ENCODE peak calls at places on chromosomes 12 and 14, in five cellular contexts. One of them, this sample, is unnamed.
A peak's percentile ranks its signal among the peaks of the same experiment; 100 is the strongest.

GRCh38 chr12:79983969-79984629 is 49.2 kb upstream of the PPP1R12A start:
- DNase-seq in nucleus accumbens: no peak
- DNase-seq in hypothalamus: no peak
- DNase-seq in substantia nigra: no peak
- DNase-seq in right lobe of liver: no peak
- DNase-seq in this sample: no peak

GRCh38 chr12:47079894-47080724 is at the start of gene AMIGO2:
- DNase-seq in nucleus accumbens: no peak
- DNase-seq in hypothalamus: no peak
- DNase-seq in substantia nigra: no peak
- DNase-seq in right lobe of liver: peak; percentile 64
- DNase-seq in this sample: peak; percentile 42

GRCh38 chr12:2640709-2641108 is 154.1 kb upstream of the FKBP4 start:
- DNase-seq in nucleus accumbens: no peak
- DNase-seq in hypothalamus: no peak
- DNase-seq in substantia nigra: no peak
- DNase-seq in right lobe of liver: no peak
- DNase-seq in this sample: peak; percentile 68

GRCh38 chr12:6319446-6319845 is 9.0 kb downstream of the PLEKHG6 start:
- DNase-seq in nucleus accumbens: no peak
- DNase-seq in hypothalamus: no peak
- DNase-seq in substantia nigra: no peak
- DNase-seq in right lobe of liver: no peak
- DNase-seq in this sample: no peak

GRCh38 chr12:30816742-30817465 is 62.2 kb upstream of the CAPRIN2 start:
- DNase-seq in nucleus accumbens: no peak
- DNase-seq in hypothalamus: no peak
- DNase-seq in substantia nigra: no peak
- DNase-seq in right lobe of liver: no peak
- DNase-seq in this sample: no peak

GRCh38 chr12:116076399-116076798 is 201.1 kb downstream of the MED13L start:
- DNase-seq in nucleus accumbens: no peak
- DNase-seq in hypothalamus: no peak
- DNase-seq in substantia nigra: no peak
- DNase-seq in right lobe of liver: no peak
- DNase-seq in this sample: no peak

GRCh38 chr12:41213107-41213506 is 25.0 kb downstream of the PDZRN4 start:
- DNase-seq in nucleus accumbens: no peak
- DNase-seq in hypothalamus: no peak
- DNase-seq in substantia nigra: no peak
- DNase-seq in right lobe of liver: no peak
- DNase-seq in this sample: no peak

GRCh38 chr12:55034218-55034617 is 14.4 kb downstream of the NEUROD4 start:
- DNase-seq in nucleus accumbens: peak; percentile 2
- DNase-seq in hypothalamus: peak; percentile 21
- DNase-seq in substantia nigra: no peak
- DNase-seq in right lobe of liver: no peak
- DNase-seq in this sample: no peak

GRCh38 chr14:61147898-61148549 is 133.1 kb downstream of the TMEM30B start:
- DNase-seq in nucleus accumbens: peak; percentile 54
- DNase-seq in hypothalamus: no peak
- DNase-seq in substantia nigra: peak; percentile 6
- DNase-seq in right lobe of liver: no peak
- DNase-seq in this sample: no peak

GRCh38 chr12:12081836-12082497 is 11.2 kb downstream of the BCL2L14 start:
- DNase-seq in nucleus accumbens: no peak
- DNase-seq in hypothalamus: no peak
- DNase-seq in substantia nigra: no peak
- DNase-seq in right lobe of liver: no peak
- DNase-seq in this sample: peak; percentile 70

GRCh38 chr12:48780381-48781025 is 8.4 kb downstream of the ADCY6 start:
- DNase-seq in nucleus accumbens: no peak
- DNase-seq in hypothalamus: no peak
- DNase-seq in substantia nigra: no peak
- DNase-seq in right lobe of liver: no peak
- DNase-seq in this sample: no peak

GRCh38 chr12:6367065-6367968 is 8.0 kb downstream of the SCNN1A start:
- DNase-seq in nucleus accumbens: no peak
- DNase-seq in hypothalamus: no peak
- DNase-seq in substantia nigra: no peak
- DNase-seq in right lobe of liver: no peak
- DNase-seq in this sample: no peak

GRCh38 chr12:46744256-46744655 is 81.5 kb downstream of the SLC38A4 start:
- DNase-seq in nucleus accumbens: no peak
- DNase-seq in hypothalamus: no peak
- DNase-seq in substantia nigra: no peak
- DNase-seq in right lobe of liver: no peak
- DNase-seq in this sample: no peak

GRCh38 chr12:74538491-74539258 is 1.0 kb downstream of the ATXN7L3B start:
- DNase-seq in nucleus accumbens: no peak
- DNase-seq in hypothalamus: no peak
- DNase-seq in substantia nigra: no peak
- DNase-seq in right lobe of liver: no peak
- DNase-seq in this sample: no peak

GRCh38 chr12:53004178-53004577 is 2.1 kb upstream of the EIF4B start:
- DNase-seq in nucleus accumbens: no peak
- DNase-seq in hypothalamus: no peak
- DNase-seq in substantia nigra: no peak
- DNase-seq in right lobe of liver: no peak
- DNase-seq in this sample: no peak

GRCh38 chr12:50074936-50075807 is 10.0 kb upstream of the SMARCD1 start:
- DNase-seq in nucleus accumbens: peak; percentile 65
- DNase-seq in hypothalamus: peak; percentile 40
- DNase-seq in substantia nigra: peak; percentile 65
- DNase-seq in right lobe of liver: peak; percentile 88
- DNase-seq in this sample: peak; percentile 85

GRCh38 chr14:60349663-60350365 is 100.8 kb downstream of the PPM1A start:
- DNase-seq in nucleus accumbens: no peak
- DNase-seq in hypothalamus: no peak
- DNase-seq in substantia nigra: no peak
- DNase-seq in right lobe of liver: no peak
- DNase-seq in this sample: peak; percentile 15

This sample was measured in frontal cortex.